ENCODE peak calls at places on chromosomes 4 and X, in ten cellular contexts. A is IMR-90, K is fibroblast of lung, H is hepatocyte, E is MM.1S, Y is H1, F is mammary epithelial cell, L is HepG2, O is K562, V is neural progenitor cell. W is an unnamed sample.

GRCh38 chr4:165367040-165367439 is 11.8 kb upstream of the CPE start:
- DNase-seq in L (peak; percentile 77), K (no peak), O (no peak), Y (no peak), F (no peak), V (no peak), A (no peak), E (no peak), H (no peak), W (no peak)

GRCh38 chr4:30068234-30068633 is 651.9 kb upstream of the PCDH7 start:
- DNase-seq in K (no peak), H (no peak), V (no peak), O (no peak), A (no peak), E (no peak), F (no peak), L (no peak), Y (no peak), W (no peak)

GRCh38 chr4:55078987-55079386 is 46.4 kb downstream of the KDR start:
- DNase-seq in O (no peak), Y (no peak), L (no peak), K (peak; percentile 88), A (peak; percentile 12), E (no peak), F (no peak), H (no peak), V (peak; percentile 63), W (no peak)

GRCh38 chr4:181528570-181529184 is 714.5 kb upstream of the TENM3 start:
- DNase-seq in A (peak; percentile 73), H (peak; percentile 88), L (peak; percentile 56), F (peak; percentile 43), V (peak; percentile 93), K (peak; percentile 63), Y (peak; percentile 89), O (peak; percentile 25), E (peak; percentile 35), W (peak; percentile 93)

GRCh38 chr4:157052429-157053040 is 23.4 kb upstream of the GLRB start:
- DNase-seq in O (no peak), E (no peak), H (no peak), F (no peak), K (peak; percentile 28), L (no peak), A (no peak), V (no peak), Y (peak; percentile 44), W (peak; percentile 25)

GRCh38 chr4:38803833-38804653 is 548 bp downstream of the TLR1 start:
- DNase-seq in A (no peak), O (no peak), Y (no peak), L (no peak), E (peak; percentile 68), V (no peak), H (no peak), K (no peak), F (no peak), W (no peak)

GRCh38 chr4:2833671-2834000 is 10.0 kb upstream of the ADD1 start:
- DNase-seq in V (no peak), O (no peak), H (peak; percentile 2), K (no peak), L (no peak), E (no peak), Y (no peak), F (no peak), A (no peak), W (no peak)

GRCh38 chr4:135515295-135515694 is 1313.7 kb upstream of the PABPC4L start:
- DNase-seq in Y (no peak), A (no peak), K (peak; percentile 44), E (no peak), O (no peak), H (no peak), V (no peak), F (no peak), L (no peak), W (no peak)

GRCh38 chrX:48597353-48598264 is at the start of gene WDR13:
- DNase-seq in A (peak; percentile 93), H (peak; percentile 92), F (peak; percentile 87), L (peak; percentile 84), V (peak; percentile 85), E (peak; percentile 91), Y (peak; percentile 89), K (peak; percentile 93), O (peak; percentile 90), W (peak; percentile 88)

GRCh38 chrX:15399901-15400500 is 15.8 kb upstream of the VEGFD start:
- DNase-seq in H (no peak), F (no peak), A (no peak), K (no peak), L (peak; percentile 4), V (no peak), O (no peak), E (no peak), Y (no peak), W (no peak)

GRCh38 chr4:53127365-53127764 is 238.5 kb downstream of the SCFD2 start:
- DNase-seq in V (no peak), F (no peak), O (no peak), H (no peak), A (no peak), Y (no peak), K (no peak), E (no peak), L (no peak), W (no peak)

GRCh38 chr4:149465941-149466340 is 349.7 kb downstream of the IQCM start:
- DNase-seq in V (no peak), O (no peak), L (no peak), F (peak; percentile 46), A (peak; percentile 18), Y (no peak), E (no peak), H (no peak), K (peak; percentile 77), W (no peak)

GRCh38 chr4:158826882-158827281 is 58.1 kb downstream of the FNIP2 start:
- DNase-seq in E (no peak), L (peak; percentile 94), Y (no peak), F (peak; percentile 76), O (no peak), H (peak; percentile 72), A (no peak), K (peak; percentile 44), V (no peak), W (no peak)

GRCh38 chr4:138897818-138898226 is 117.8 kb upstream of the NOCT start:
- DNase-seq in V (no peak), E (peak; percentile 33), O (no peak), K (peak; percentile 98), F (peak; percentile 66), H (peak; percentile 45), A (peak; percentile 94), Y (no peak), L (peak; percentile 7), W (no peak)

GRCh38 chr4:187071896-187072295 is 348.2 kb upstream of the FAT1 start:
- DNase-seq in Y (no peak), F (no peak), L (no peak), E (no peak), A (no peak), V (no peak), K (no peak), H (no peak), O (no peak), W (no peak)

GRCh38 chr4:172996571-172997216 is 171.9 kb upstream of the GALNT7 start:
- DNase-seq in L (no peak), Y (no peak), E (no peak), O (no peak), A (peak; percentile 91), K (peak; percentile 89), F (peak; percentile 91), H (peak; percentile 51), V (no peak), W (no peak)

GRCh38 chr4:2712261-2712842 is 43.8 kb downstream of the TNIP2 start:
- DNase-seq in H (no peak), A (no peak), O (no peak), K (peak; percentile 19), L (no peak), E (no peak), Y (no peak), V (peak; percentile 33), F (no peak), W (peak; percentile 71)

GRCh38 chr4:15753786-15754185 is 24.3 kb upstream of the CD38 start:
- DNase-seq in L (no peak), Y (no peak), A (peak; percentile 6), O (no peak), K (peak; percentile 31), F (no peak), H (no peak), V (no peak), E (no peak), W (no peak)

GRCh38 chr4:7890635-7891393 is 48.8 kb downstream of the AFAP1 start:
- DNase-seq in H (no peak), Y (no peak), A (peak; percentile 92), F (peak; percentile 80), V (no peak), E (no peak), K (peak; percentile 97), L (peak; percentile 56), O (no peak), W (peak; percentile 35)
- H3K27ac ChIP-seq in H (no peak overlapping the region), Y (no peak overlapping the region), A (peak overlapping the region; percentile 99), F (peak overlapping the region; percentile 80), V (no peak overlapping the region), E (no peak overlapping the region), K (peak overlapping the region; percentile 58), L (peak overlapping the region; percentile 44), O (no peak overlapping the region), W (peak overlapping the region; percentile 64)

DNA sequence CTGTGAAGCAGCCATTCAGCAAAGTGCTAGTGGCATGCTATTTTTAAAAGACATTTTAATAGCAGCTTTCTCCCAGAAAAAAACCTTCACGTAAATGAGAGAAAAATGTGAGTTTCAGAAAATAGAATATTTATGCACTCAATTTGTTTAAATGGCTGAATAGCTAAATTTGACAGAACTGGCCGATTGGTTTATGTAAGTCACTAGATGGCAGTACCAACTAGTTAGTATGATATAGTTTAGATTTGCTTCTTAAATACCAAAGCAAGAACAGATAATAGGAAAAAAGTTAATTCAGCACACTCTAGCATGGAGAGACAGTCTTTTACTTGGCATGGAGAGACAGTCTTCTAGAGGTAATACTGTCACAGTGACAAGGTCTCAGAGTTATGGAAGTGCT is 250.1 kb downstream of the SNCA start:
- DNase-seq in Y (no peak), L (no peak), V (peak; percentile 11), F (no peak), H (no peak), O (no peak), A (peak; percentile 20), K (peak; percentile 9), E (no peak), W (peak; percentile 31)
- TF ChIP-seq CTCF in Y (no peak), L (peak; percentile 30), V (peak; percentile 45), F (peak; percentile 25), H (peak; percentile 35), O (no peak), A (no peak), K (peak; percentile 30), E (peak; percentile 35), W (peak; percentile 47)

GRCh38 chrX:154090731-154091130 is 6.8 kb downstream of the MECP2 start:
- DNase-seq in K (no peak), O (no peak), Y (no peak), A (no peak), F (no peak), V (no peak), E (no peak), L (no peak), H (no peak), W (no peak)
- H4K20me1 ChIP-seq in K (no peaks in the 10 kb centered on the region), O (peaks cover 18% of the 10 kb centered on the region), Y (peaks cover 7% of the 10 kb centered on the region), A (peaks cover 55% of the 10 kb centered on the region), F (no peaks in the 10 kb centered on the region), V (peaks cover 58% of the 10 kb centered on the region), E (peaks cover 27% of the 10 kb centered on the region), L (peaks cover 20% of the 10 kb centered on the region), H (peaks cover 74% of the 10 kb centered on the region), W (no peaks in the 10 kb centered on the region)

DNA sequence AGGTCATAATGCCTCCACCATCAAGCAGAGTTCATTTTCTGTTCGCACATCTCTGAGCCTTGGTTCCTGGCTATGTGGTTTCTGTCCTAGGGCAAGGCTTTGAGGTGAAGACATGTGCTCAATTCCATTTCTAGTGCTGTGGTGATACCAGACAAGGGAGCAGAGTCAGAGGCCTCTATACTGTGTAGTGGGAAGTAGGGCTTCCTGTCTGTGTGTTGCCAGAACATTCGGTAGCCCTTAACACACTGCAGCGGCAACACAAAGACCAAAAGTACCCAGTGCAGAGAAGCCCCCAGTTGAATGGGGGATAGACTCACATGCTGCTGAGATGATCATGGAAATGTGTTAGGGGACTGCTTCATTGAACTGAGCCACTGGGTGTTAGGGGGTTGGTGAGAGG is 56.4 kb downstream of the STARD8 start:
- DNase-seq in O (no peak), V (no peak), F (no peak), L (no peak), H (no peak), Y (no peak), K (no peak), A (no peak), E (no peak), W (no peak)
- H3K27ac ChIP-seq in O (no peak overlapping the region), V (no peak overlapping the region), F (no peak overlapping the region), L (no peak overlapping the region), H (no peak overlapping the region), Y (no peak overlapping the region), K (no peak overlapping the region), A (no peak overlapping the region), E (no peak overlapping the region), W (no peak overlapping the region)